ENCODE peak calls at places on chromosomes 11 and 22, in four cellular contexts. Y is bronchial epithelial cell, F is C1 segment of cervical spinal cord, L is HT1080. K is an unnamed sample.

GRCh38 chr22:22021160-22021750 is 38.7 kb upstream of the TOP3B start:
- DNase-seq in F (no peak), Y (peak; percentile 77), L (peak; percentile 21), K (no peak)

GRCh38 chr11:8679006-8679405 is 3.5 kb downstream of the TRIM66 start:
- DNase-seq in F (no peak), Y (no peak), L (no peak), K (no peak)

GRCh38 chr22:50677493-50678217 is 5.0 kb downstream of the SHANK3 start:
- DNase-seq in Y (peak; percentile 35), F (no peak), L (no peak), K (no peak)

GRCh38 chr11:129295746-129296145 is 79.9 kb upstream of the BARX2 start:
- DNase-seq in F (no peak), Y (no peak), L (no peak), K (no peak)

GRCh38 chr22:27488456-27489224 is 312.9 kb downstream of the MN1 start:
- DNase-seq in F (no peak), L (no peak), Y (no peak), K (no peak)

GRCh38 chr22:50439314-50440250 is 35.3 kb downstream of the SBF1 start:
- DNase-seq in Y (no peak), L (no peak), F (no peak), K (no peak)

GRCh38 chr22:41480397-41480735 is 11.4 kb downstream of the ACO2 start:
- DNase-seq in Y (no peak), L (no peak), F (no peak), K (no peak)

GRCh38 chr11:23778971-23779370 is 717.9 kb upstream of the LUZP2 start:
- DNase-seq in Y (peak; percentile 10), L (no peak), F (no peak), K (no peak)

GRCh38 chr11:22920939-22921565 is 60.8 kb upstream of the CCDC179 start:
- DNase-seq in L (peak; percentile 67), F (no peak), Y (peak; percentile 55), K (peak; percentile 55)

GRCh38 chr11:45155627-45156180 is 9.3 kb downstream of the PRDM11 start:
- DNase-seq in L (no peak), Y (no peak), F (no peak), K (no peak)

GRCh38 chr22:39223091-39223710 is 21.6 kb downstream of the PDGFB start:
- DNase-seq in F (no peak), Y (no peak), L (no peak), K (no peak)

GRCh38 chr11:62392944-62393628 is 25.7 kb upstream of the SCGB1A1 start:
- DNase-seq in Y (peak; percentile 58), L (peak; percentile 34), F (no peak), K (no peak)

GRCh38 chr11:57315491-57315890 is 9.3 kb downstream of the TNKS1BP1 start:
- DNase-seq in F (no peak), L (peak; percentile 45), Y (no peak), K (no peak)

GRCh38 chr11:36398261-36398953 is 102.3 kb downstream of the PRR5L start:
- DNase-seq in F (peak; percentile 52), Y (peak; percentile 87), L (no peak), K (no peak)

GRCh38 chr11:44775366-44776356 is 48.9 kb downstream of the TSPAN18 start:
- DNase-seq in F (no peak), Y (peak; percentile 44), L (peak; percentile 30), K (no peak)

GRCh38 chr11:112470355-112470754 is 209.7 kb upstream of the PLET1 start:
- DNase-seq in L (peak; percentile 38), Y (peak; percentile 71), F (no peak), K (no peak)

GRCh38 chr22:34608716-34609115 is 457.2 kb upstream of the ISX start:
- DNase-seq in L (peak; percentile 92), F (no peak), Y (peak; percentile 9), K (no peak)

GRCh38 chr11:75667268-75667830 is 1.5 kb downstream of the MAP6 start:
- DNase-seq in L (no peak), F (no peak), Y (no peak), K (no peak)

GRCh38 chr11:8638300-8638699 is 44.2 kb downstream of the TRIM66 start:
- DNase-seq in Y (no peak), F (no peak), L (peak; percentile 67), K (no peak)

GRCh38 chr22:35621446-35621845 is 4.3 kb upstream of the MB start:
- DNase-seq in L (no peak), F (no peak), Y (no peak), K (no peak)

GRCh38 chr11:76153609-76153949 is 52.7 kb downstream of the WNT11 start:
- DNase-seq in F (no peak), L (peak; percentile 10), Y (peak; percentile 65), K (no peak)

GRCh38 chr11:102457865-102458264 is 5.3 kb upstream of the TMEM123 start:
- DNase-seq in L (no peak), Y (no peak), F (no peak), K (no peak)

GRCh38 chr11:35245786-35246185 is 106.8 kb downstream of the CD44 start:
- DNase-seq in L (no peak), F (no peak), Y (no peak), K (no peak)

GRCh38 chr22:45970709-45971388 is 6.1 kb downstream of the WNT7B start:
- DNase-seq in L (no peak), Y (no peak), F (no peak), K (no peak)

GRCh38 chr11:33868646-33869461 is 23.0 kb downstream of the LMO2 start:
- DNase-seq in L (no peak), Y (no peak), F (no peak), K (no peak)

GRCh38 chr11:128857341-128857740 is 9.8 kb downstream of the KCNJ1 start:
- DNase-seq in Y (no peak), L (no peak), F (no peak), K (no peak)

GRCh38 chr11:38384568-38384967 is 1786.5 kb upstream of the RAG2 start:
- DNase-seq in Y (peak; percentile 72), F (no peak), L (peak; percentile 59), K (no peak)

GRCh38 chr11:74278721-74279148 is 32.7 kb downstream of the P4HA3 start:
- DNase-seq in L (peak; percentile 96), Y (peak; percentile 78), F (no peak), K (no peak)

GRCh38 chr11:20243974-20244373 is 83.7 kb upstream of the DBX1 start:
- DNase-seq in Y (no peak), F (no peak), L (no peak), K (no peak)

GRCh38 chr11:116736763-116737162 is 36.0 kb downstream of the BUD13 start:
- DNase-seq in Y (peak; percentile 22), L (peak; percentile 37), F (no peak), K (no peak)

GRCh38 chr11:104275992-104276391 is 112.0 kb upstream of the PDGFD start:
- DNase-seq in Y (peak; percentile 84), L (peak; percentile 51), F (no peak), K (no peak)

GRCh38 chr11:86495341-86495740 is 120.7 kb downstream of the CCDC81 start:
- DNase-seq in Y (no peak), F (no peak), L (no peak), K (no peak)

GRCh38 chr11:18748766-18749375 is 22.9 kb upstream of the IGSF22 start:
- DNase-seq in F (no peak), L (no peak), Y (peak; percentile 34), K (no peak)

GRCh38 chr11:12715941-12716340 is 41.7 kb downstream of the TEAD1 start:
- DNase-seq in F (no peak), Y (no peak), L (no peak), K (no peak)

GRCh38 chr11:127006311-127006710 is 5.7 kb upstream of the KIRREL3 start:
- DNase-seq in Y (no peak), F (no peak), L (peak; percentile 37), K (no peak)